ENCODE peak calls at places on chromosomes 1 and 21, in seven cellular contexts. P is sigmoid colon; Q is AG10803; W is type B pancreatic cell; O is mesothelial cell of epicardium; A is CD8-positive, alpha-beta T cell; Y is neural crest cell. L is an unnamed sample.

GRCh38 chr1:58964880-58965279 is 181.0 kb upstream of the JUN start:
- DNase-seq in P (no peak), Q (peak; percentile 73), W (no peak), O (no peak), A (no peak), Y (no peak), L (peak; percentile 8)

GRCh38 chr1:47788761-47789160 is 208.4 kb downstream of the TRABD2B start:
- DNase-seq in P (no peak), Q (no peak), W (no peak), O (no peak), A (no peak), Y (no peak), L (no peak)

GRCh38 chr1:224431726-224432125 is 2.9 kb downstream of the WDR26 start:
- DNase-seq in P (no peak), Q (no peak), W (no peak), O (no peak), A (no peak), Y (no peak), L (no peak)

GRCh38 chr1:8388732-8389562 is 71.0 kb downstream of the SLC45A1 start:
- DNase-seq in P (no peak), Q (no peak), W (no peak), O (no peak), A (no peak), Y (no peak), L (no peak)

GRCh38 chr1:41882068-41882477 is 36.6 kb downstream of the HIVEP3 start:
- DNase-seq in P (no peak), Q (no peak), W (no peak), O (no peak), A (no peak), Y (no peak), L (no peak)

GRCh38 chr1:47894718-47895393 is 102.3 kb downstream of the TRABD2B start:
- DNase-seq in P (no peak), Q (peak; percentile 36), W (no peak), O (no peak), A (no peak), Y (no peak), L (no peak)

GRCh38 chr1:198397208-198397808 is 143.2 kb downstream of the ATP6V1G3 start:
- DNase-seq in P (no peak), Q (no peak), W (no peak), O (no peak), A (no peak), Y (no peak), L (no peak)

GRCh38 chr1:94627771-94628170 is 86.2 kb upstream of the F3 start:
- DNase-seq in P (no peak), Q (no peak), W (no peak), O (no peak), A (no peak), Y (no peak), L (no peak)

GRCh38 chr21:33531007-33531406 is 10.9 kb downstream of the GART start:
- DNase-seq in P (no peak), Q (no peak), W (no peak), O (no peak), A (no peak), Y (no peak), L (no peak)

GRCh38 chr1:111513410-111514020 is 10.1 kb upstream of the ADORA3 start:
- DNase-seq in P (peak; percentile 77), Q (no peak), W (no peak), O (no peak), A (no peak), Y (no peak), L (no peak)

GRCh38 chr1:232558974-232559373 is 71.0 kb downstream of the SIPA1L2 start:
- DNase-seq in P (no peak), Q (no peak), W (no peak), O (no peak), A (no peak), Y (no peak), L (no peak)

GRCh38 chr1:154276797-154277196 is 4.4 kb downstream of the HAX1 start:
- DNase-seq in P (no peak), Q (no peak), W (no peak), O (no peak), A (peak; percentile 32), Y (no peak), L (no peak)

GRCh38 chr1:193104496-193104905 is 713 bp downstream of the GLRX2 start:
- DNase-seq in P (peak; percentile 75), Q (peak; percentile 55), W (no peak), O (no peak), A (no peak), Y (peak; percentile 16), L (no peak)

GRCh38 chr1:84675106-84675505 is 15.2 kb downstream of the SSX2IP start:
- DNase-seq in P (no peak), Q (no peak), W (no peak), O (no peak), A (no peak), Y (no peak), L (no peak)

GRCh38 chr1:183804382-183804781 is 538 bp upstream of the RGL1 start:
- DNase-seq in P (no peak), Q (no peak), W (no peak), O (no peak), A (no peak), Y (peak; percentile 7), L (no peak)

GRCh38 chr1:19273106-19273843 is 15.3 kb downstream of the AKR7A3 start:
- DNase-seq in P (no peak), Q (no peak), W (no peak), O (no peak), A (no peak), Y (no peak), L (no peak)

GRCh38 chr1:62066713-62067112 is 127.9 kb upstream of the L1TD1 start:
- DNase-seq in P (no peak), Q (no peak), W (no peak), O (no peak), A (no peak), Y (no peak), L (no peak)

GRCh38 chr1:62068978-62069377 is 125.7 kb upstream of the L1TD1 start:
- DNase-seq in P (no peak), Q (no peak), W (no peak), O (no peak), A (no peak), Y (no peak), L (no peak)

GRCh38 chr1:62068302-62068936 is 126.2 kb upstream of the L1TD1 start:
- DNase-seq in P (no peak), Q (no peak), W (no peak), O (no peak), A (no peak), Y (no peak), L (no peak)

GRCh38 chr1:62071695-62072094 is 123.0 kb upstream of the L1TD1 start:
- DNase-seq in P (no peak), Q (no peak), W (no peak), O (no peak), A (no peak), Y (no peak), L (no peak)

DNA sequence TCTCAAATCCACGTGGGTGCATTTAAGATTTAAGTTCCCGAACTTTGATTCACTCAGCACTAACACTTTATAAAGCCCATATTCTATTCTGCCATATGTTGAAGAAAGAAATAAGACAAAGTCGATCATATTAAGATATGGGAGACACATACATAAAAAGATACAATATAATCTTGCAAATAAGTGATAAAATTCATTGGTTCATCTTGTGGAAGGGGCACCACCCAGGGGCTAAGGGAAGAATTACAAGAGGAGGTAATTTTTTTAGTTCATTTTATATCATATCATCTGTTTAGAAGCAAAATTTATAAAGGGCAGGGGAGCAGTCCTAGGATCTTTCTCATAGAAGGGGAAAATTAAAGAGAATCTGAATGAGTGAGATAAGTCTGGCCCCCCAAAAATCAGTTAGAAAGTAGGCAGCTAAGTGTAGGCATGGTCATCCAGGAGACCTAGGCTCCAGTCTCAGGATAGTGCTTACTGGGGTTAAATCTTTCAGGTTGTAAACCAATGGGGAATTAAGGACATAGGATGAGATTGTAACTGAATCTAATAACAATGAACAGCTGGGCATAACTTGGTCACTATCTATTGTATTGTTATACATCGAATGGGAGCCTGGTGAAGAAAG is 124.2 kb upstream of the L1TD1 start:
- DNase-seq in P (no peak), Q (peak; percentile 10), W (no peak), O (no peak), A (no peak), Y (no peak), L (no peak)
- TF ChIP-seq CTCF in P (no peak), Q (peak; percentile 58), W (peak; percentile 80), O (peak; percentile 69), A (no peak), Y (peak; percentile 73), L (peak; percentile 66)

DNA sequence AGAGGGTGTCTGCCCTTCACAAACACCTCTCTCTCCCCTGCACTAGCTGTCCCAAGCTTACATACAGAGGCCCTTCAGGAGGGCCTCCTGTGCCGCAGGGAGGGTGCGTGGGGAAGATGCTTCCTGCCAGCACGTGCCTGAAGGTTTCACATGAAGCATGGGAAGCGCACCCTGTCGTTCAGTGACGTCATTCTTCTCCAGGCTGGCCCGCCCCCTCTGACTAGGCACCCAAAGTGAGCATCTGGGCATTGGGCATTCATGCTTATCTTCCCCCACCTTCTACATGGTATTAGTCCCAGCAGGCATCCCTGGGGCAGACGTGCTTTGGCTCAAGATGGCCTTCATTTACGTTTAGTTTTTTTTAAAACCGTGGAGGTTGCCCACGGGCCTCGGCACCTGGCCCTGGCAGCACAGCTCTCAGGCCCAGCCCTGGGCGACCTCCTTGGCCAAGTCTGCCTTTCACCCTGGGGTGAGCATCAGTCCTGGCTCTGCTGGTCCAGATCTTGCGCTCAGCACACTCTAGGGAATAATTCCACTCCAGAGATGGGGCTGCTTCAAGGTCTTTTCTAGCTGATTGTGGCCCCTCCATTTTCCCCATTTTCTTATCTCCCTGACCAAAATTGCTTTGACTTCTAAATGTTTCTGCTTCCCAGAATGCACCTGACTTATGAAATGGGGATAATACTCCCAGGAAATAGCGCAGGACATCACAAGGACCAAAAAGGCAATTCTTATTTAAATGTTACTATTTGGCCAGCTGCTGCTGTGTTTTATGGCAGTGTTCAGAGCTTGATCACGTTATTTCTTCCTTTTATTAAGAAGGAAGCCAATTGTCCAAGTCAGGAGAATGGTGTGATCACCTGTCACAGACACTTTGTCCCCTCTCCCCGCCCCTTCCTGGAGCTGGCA is 6.1 kb downstream of the NPPA start:
- DNase-seq in P (no peak), Q (no peak), W (no peak), O (no peak), A (no peak), Y (no peak), L (no peak)
- TF ChIP-seq CTCF in P (no peak), Q (no peak), W (no peak), O (no peak), A (no peak), Y (no peak), L (no peak)

GRCh38 chr1:38500352-38500751 is 359.2 kb downstream of the RRAGC start:
- DNase-seq in P (no peak), Q (no peak), W (peak; percentile 1), O (no peak), A (no peak), Y (no peak), L (no peak)
- TF ChIP-seq CTCF in P (no peak), Q (peak; percentile 42), W (peak; percentile 76), O (peak; percentile 54), A (no peak), Y (peak; percentile 60), L (peak; percentile 31)

DNA sequence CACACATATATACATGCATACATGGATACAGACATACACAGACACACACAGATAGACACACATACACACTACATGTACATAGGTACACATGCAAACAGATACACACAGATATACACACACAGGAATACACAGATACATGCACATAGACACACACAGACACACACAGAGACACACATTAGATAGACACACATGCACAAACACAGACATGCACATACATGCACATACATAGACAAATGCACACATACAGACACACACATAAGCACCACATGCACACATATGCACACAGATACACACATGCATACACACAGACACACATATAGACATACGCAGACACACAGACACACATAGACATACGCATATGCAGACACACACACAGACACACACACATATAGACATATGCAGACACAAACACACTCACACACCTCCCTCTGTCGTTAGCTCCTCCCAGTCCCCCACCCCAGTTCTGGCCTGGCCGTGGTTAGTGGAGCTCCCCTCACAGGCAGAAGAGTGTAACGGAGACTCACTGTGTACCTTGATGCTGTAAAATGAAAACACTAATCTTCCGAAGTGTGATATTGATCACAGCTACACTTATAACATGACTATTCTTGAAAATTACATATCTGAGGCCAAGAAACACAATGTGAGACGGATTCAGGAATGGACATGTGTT is 7.6 kb downstream of the UBASH3A start:
- DNase-seq in P (no peak), Q (no peak), W (no peak), O (no peak), A (peak; percentile 46), Y (no peak), L (no peak)
- TF ChIP-seq CTCF in P (no peak), Q (no peak), W (no peak), O (no peak), A (no peak), Y (no peak), L (no peak)

L was measured in AG09309.